ENCODE peak calls at places on chromosomes 7 and 10, in six cellular contexts. One of them, this sample, is unnamed.

GRCh38 chr7:77813180-77813579 is 14.6 kb downstream of the PHTF2 start:
- DNase-seq in IMR-90: no peak
- DNase-seq in colonic mucosa: no peak
- DNase-seq in fibroblast of villous mesenchyme: no peak
- DNase-seq in HepG2: no peak
- DNase-seq in astrocyte of the spinal cord: no peak
- DNase-seq in this sample: no peak

GRCh38 chr10:27252267-27253000 is 11.8 kb upstream of the ACBD5 start:
- DNase-seq in IMR-90: peak; percentile 27
- DNase-seq in colonic mucosa: peak; percentile 85
- DNase-seq in fibroblast of villous mesenchyme: peak; percentile 67
- DNase-seq in HepG2: no peak
- DNase-seq in astrocyte of the spinal cord: peak; percentile 29
- DNase-seq in this sample: no peak

GRCh38 chr10:133307776-133308430 is 769 bp downstream of the TUBGCP2 start:
- DNase-seq in IMR-90: peak; percentile 58
- DNase-seq in colonic mucosa: peak; percentile 93
- DNase-seq in fibroblast of villous mesenchyme: peak; percentile 66
- DNase-seq in HepG2: peak; percentile 83
- DNase-seq in astrocyte of the spinal cord: peak; percentile 72
- DNase-seq in this sample: no peak

GRCh38 chr10:71371750-71372166 is 25.0 kb upstream of the CDH23 start:
- DNase-seq in IMR-90: no peak
- DNase-seq in colonic mucosa: no peak
- DNase-seq in fibroblast of villous mesenchyme: no peak
- DNase-seq in HepG2: no peak
- DNase-seq in astrocyte of the spinal cord: no peak
- DNase-seq in this sample: no peak

GRCh38 chr10:92627845-92628480 is 35.0 kb downstream of the KIF11 start:
- DNase-seq in IMR-90: no peak
- DNase-seq in colonic mucosa: no peak
- DNase-seq in fibroblast of villous mesenchyme: no peak
- DNase-seq in HepG2: no peak
- DNase-seq in astrocyte of the spinal cord: peak; percentile 7
- DNase-seq in this sample: no peak

GRCh38 chr10:93745411-93746065 is 12.2 kb upstream of the LGI1 start:
- DNase-seq in IMR-90: no peak
- DNase-seq in colonic mucosa: no peak
- DNase-seq in fibroblast of villous mesenchyme: peak; percentile 45
- DNase-seq in HepG2: peak; percentile 5
- DNase-seq in astrocyte of the spinal cord: peak; percentile 16
- DNase-seq in this sample: no peak

GRCh38 chr7:69412331-69413146 is 185.7 kb upstream of the AUTS2 start:
- DNase-seq in IMR-90: no peak
- DNase-seq in colonic mucosa: no peak
- DNase-seq in fibroblast of villous mesenchyme: peak; percentile 6
- DNase-seq in HepG2: peak; percentile 18
- DNase-seq in astrocyte of the spinal cord: no peak
- DNase-seq in this sample: no peak

GRCh38 chr10:86938260-86938659 is 19.2 kb downstream of the MMRN2 start:
- DNase-seq in IMR-90: no peak
- DNase-seq in colonic mucosa: peak; percentile 16
- DNase-seq in fibroblast of villous mesenchyme: no peak
- DNase-seq in HepG2: no peak
- DNase-seq in astrocyte of the spinal cord: no peak
- DNase-seq in this sample: no peak

GRCh38 chr7:73650524-73650923 is 17.1 kb upstream of the VPS37D start:
- DNase-seq in IMR-90: no peak
- DNase-seq in colonic mucosa: no peak
- DNase-seq in fibroblast of villous mesenchyme: no peak
- DNase-seq in HepG2: no peak
- DNase-seq in astrocyte of the spinal cord: no peak
- DNase-seq in this sample: no peak

GRCh38 chr7:11458736-11459483 is 373.1 kb downstream of the THSD7A start:
- DNase-seq in IMR-90: peak; percentile 78
- DNase-seq in colonic mucosa: no peak
- DNase-seq in fibroblast of villous mesenchyme: peak; percentile 91
- DNase-seq in HepG2: no peak
- DNase-seq in astrocyte of the spinal cord: peak; percentile 89
- DNase-seq in this sample: peak; percentile 78

GRCh38 chr7:148967032-148967372 is 61.3 kb downstream of the PDIA4 start:
- DNase-seq in IMR-90: no peak
- DNase-seq in colonic mucosa: no peak
- DNase-seq in fibroblast of villous mesenchyme: no peak
- DNase-seq in HepG2: no peak
- DNase-seq in astrocyte of the spinal cord: no peak
- DNase-seq in this sample: no peak

GRCh38 chr10:96093948-96094347 is 36.1 kb upstream of the ZNF518A start:
- DNase-seq in IMR-90: no peak
- DNase-seq in colonic mucosa: no peak
- DNase-seq in fibroblast of villous mesenchyme: no peak
- DNase-seq in HepG2: peak; percentile 63
- DNase-seq in astrocyte of the spinal cord: no peak
- DNase-seq in this sample: no peak

GRCh38 chr7:5769571-5769970 is 11.9 kb downstream of the RNF216 start:
- DNase-seq in IMR-90: no peak
- DNase-seq in colonic mucosa: no peak
- DNase-seq in fibroblast of villous mesenchyme: no peak
- DNase-seq in HepG2: no peak
- DNase-seq in astrocyte of the spinal cord: no peak
- DNase-seq in this sample: no peak

GRCh38 chr7:150516956-150517355 is 2.3 kb downstream of the GIMAP7 start:
- DNase-seq in IMR-90: no peak
- DNase-seq in colonic mucosa: no peak
- DNase-seq in fibroblast of villous mesenchyme: no peak
- DNase-seq in HepG2: no peak
- DNase-seq in astrocyte of the spinal cord: no peak
- DNase-seq in this sample: no peak

GRCh38 chr10:7445474-7446135 is 34.8 kb upstream of the SFMBT2 start:
- DNase-seq in IMR-90: no peak
- DNase-seq in colonic mucosa: no peak
- DNase-seq in fibroblast of villous mesenchyme: no peak
- DNase-seq in HepG2: no peak
- DNase-seq in astrocyte of the spinal cord: no peak
- DNase-seq in this sample: no peak

GRCh38 chr10:102283890-102284289 is 38.6 kb downstream of the GBF1 start:
- DNase-seq in IMR-90: no peak
- DNase-seq in colonic mucosa: no peak
- DNase-seq in fibroblast of villous mesenchyme: no peak
- DNase-seq in HepG2: no peak
- DNase-seq in astrocyte of the spinal cord: no peak
- DNase-seq in this sample: no peak

GRCh38 chr10:112579578-112579977 is 132.6 kb downstream of the VTI1A start:
- DNase-seq in IMR-90: no peak
- DNase-seq in colonic mucosa: no peak
- DNase-seq in fibroblast of villous mesenchyme: no peak
- DNase-seq in HepG2: no peak
- DNase-seq in astrocyte of the spinal cord: no peak
- DNase-seq in this sample: no peak

GRCh38 chr7:34042406-34042805 is 137.1 kb downstream of the BMPER start:
- DNase-seq in IMR-90: peak; percentile 49
- DNase-seq in colonic mucosa: no peak
- DNase-seq in fibroblast of villous mesenchyme: no peak
- DNase-seq in HepG2: no peak
- DNase-seq in astrocyte of the spinal cord: no peak
- DNase-seq in this sample: no peak

GRCh38 chr10:107277591-107277990 is 113.1 kb upstream of the SORCS1 start:
- DNase-seq in IMR-90: no peak
- DNase-seq in colonic mucosa: no peak
- DNase-seq in fibroblast of villous mesenchyme: no peak
- DNase-seq in HepG2: no peak
- DNase-seq in astrocyte of the spinal cord: no peak
- DNase-seq in this sample: no peak

GRCh38 chr10:102673961-102674511 is 29.8 kb downstream of the TRIM8 start:
- DNase-seq in IMR-90: peak; percentile 75
- DNase-seq in colonic mucosa: no peak
- DNase-seq in fibroblast of villous mesenchyme: peak; percentile 90
- DNase-seq in HepG2: peak; percentile 60
- DNase-seq in astrocyte of the spinal cord: peak; percentile 76
- DNase-seq in this sample: no peak

GRCh38 chr10:77084431-77085144 is 553.0 kb downstream of the KCNMA1 start:
- DNase-seq in IMR-90: no peak
- DNase-seq in colonic mucosa: no peak
- DNase-seq in fibroblast of villous mesenchyme: peak; percentile 21
- DNase-seq in HepG2: no peak
- DNase-seq in astrocyte of the spinal cord: no peak
- DNase-seq in this sample: no peak

GRCh38 chr7:8212638-8213037 is 49.3 kb downstream of the ICA1 start:
- DNase-seq in IMR-90: no peak
- DNase-seq in colonic mucosa: no peak
- DNase-seq in fibroblast of villous mesenchyme: no peak
- DNase-seq in HepG2: no peak
- DNase-seq in astrocyte of the spinal cord: no peak
- DNase-seq in this sample: no peak

GRCh38 chr10:117496616-117497028 is 45.9 kb upstream of the EMX2 start:
- DNase-seq in IMR-90: peak; percentile 72
- DNase-seq in colonic mucosa: peak; percentile 79
- DNase-seq in fibroblast of villous mesenchyme: peak; percentile 88
- DNase-seq in HepG2: peak; percentile 60
- DNase-seq in astrocyte of the spinal cord: peak; percentile 75
- DNase-seq in this sample: peak; percentile 33

GRCh38 chr10:14678637-14679036 is 96.1 kb downstream of the FAM107B start:
- DNase-seq in IMR-90: no peak
- DNase-seq in colonic mucosa: no peak
- DNase-seq in fibroblast of villous mesenchyme: no peak
- DNase-seq in HepG2: no peak
- DNase-seq in astrocyte of the spinal cord: no peak
- DNase-seq in this sample: no peak

DNA sequence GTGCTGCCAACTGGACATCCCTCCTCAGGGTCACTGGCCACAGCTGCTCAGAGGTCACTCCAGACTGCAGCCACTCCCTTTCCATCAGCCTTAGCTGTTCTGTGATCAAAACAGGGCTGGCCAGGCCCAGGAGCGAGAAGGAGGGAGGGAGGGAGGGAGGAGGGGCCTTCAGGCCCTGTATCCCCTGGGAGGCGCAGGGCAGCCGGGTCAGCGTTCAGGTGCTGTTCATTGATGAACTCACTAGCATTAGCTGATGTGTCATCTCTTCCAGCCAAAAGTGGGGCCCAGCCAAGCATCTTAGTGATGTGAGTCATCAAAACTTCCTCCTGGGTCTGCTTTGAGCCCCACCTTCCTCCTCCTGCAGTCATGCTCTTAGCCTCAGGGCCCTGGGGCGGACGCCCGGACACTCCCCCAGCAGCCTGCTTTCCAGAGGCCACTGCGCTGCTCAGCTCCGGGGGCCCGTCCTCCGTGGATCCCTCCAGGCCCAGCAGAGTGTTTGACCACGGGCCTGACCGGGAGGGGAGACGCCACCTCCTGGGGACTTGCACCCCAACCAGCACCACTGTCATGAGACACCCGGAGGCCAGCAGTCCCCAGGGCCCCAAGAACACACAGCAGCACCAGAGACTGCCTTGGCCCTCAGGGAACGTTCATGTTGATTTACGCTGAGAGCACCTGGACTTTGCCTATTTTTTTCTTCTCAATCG is 149.2 kb downstream of the PRKAG2 start:
- DNase-seq in IMR-90: peak; percentile 97
- DNase-seq in colonic mucosa: peak; percentile 45
- DNase-seq in fibroblast of villous mesenchyme: peak; percentile 92
- DNase-seq in HepG2: no peak
- DNase-seq in astrocyte of the spinal cord: peak; percentile 94
- DNase-seq in this sample: peak; percentile 85
- H3K4me3 ChIP-seq in IMR-90: no peak overlapping the region
- H3K4me3 ChIP-seq in colonic mucosa: no peak overlapping the region
- H3K4me3 ChIP-seq in fibroblast of villous mesenchyme: no peak overlapping the region
- H3K4me3 ChIP-seq in HepG2: no peak overlapping the region
- H3K4me3 ChIP-seq in astrocyte of the spinal cord: no peak overlapping the region
- H3K4me3 ChIP-seq in this sample: no peak overlapping the region

GRCh38 chr7:18590744-18591340 is 95.3 kb downstream of the HDAC9 start:
- DNase-seq in IMR-90: peak; percentile 67
- DNase-seq in colonic mucosa: no peak
- DNase-seq in fibroblast of villous mesenchyme: peak; percentile 74
- DNase-seq in HepG2: peak; percentile 3
- DNase-seq in astrocyte of the spinal cord: peak; percentile 69
- DNase-seq in this sample: no peak
- TF ChIP-seq CTCF in IMR-90: peak; percentile 68
- TF ChIP-seq CTCF in colonic mucosa: peak; percentile 23
- TF ChIP-seq CTCF in fibroblast of villous mesenchyme: peak; percentile 71
- TF ChIP-seq CTCF in HepG2: peak; percentile 36
- TF ChIP-seq CTCF in astrocyte of the spinal cord: peak; percentile 63
- TF ChIP-seq CTCF in this sample: peak; percentile 70

DNA sequence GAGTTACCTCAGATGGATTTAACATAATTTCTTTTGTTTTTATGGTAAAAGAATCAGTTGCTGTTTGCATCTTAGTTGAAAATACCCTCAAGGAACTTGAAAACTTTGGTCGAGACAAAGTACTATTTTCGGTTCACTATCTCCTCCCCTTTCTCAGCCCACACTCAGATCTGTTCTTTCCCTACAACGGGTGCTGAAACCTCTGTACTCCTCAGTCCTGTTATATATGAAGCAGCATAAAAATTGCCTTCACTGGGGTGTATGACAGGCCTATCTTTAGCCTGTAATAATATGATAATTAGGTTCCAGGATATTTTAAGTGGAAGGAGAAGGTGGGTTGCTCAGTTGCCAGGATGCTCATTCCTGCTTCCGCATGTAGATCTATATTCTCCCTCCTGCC is 105.2 kb upstream of the NOBOX start:
- DNase-seq in IMR-90: no peak
- DNase-seq in colonic mucosa: no peak
- DNase-seq in fibroblast of villous mesenchyme: no peak
- DNase-seq in HepG2: no peak
- DNase-seq in astrocyte of the spinal cord: no peak
- DNase-seq in this sample: no peak
- H3K4me3 ChIP-seq in IMR-90: no peak overlapping the region
- H3K4me3 ChIP-seq in colonic mucosa: no peak overlapping the region
- H3K4me3 ChIP-seq in fibroblast of villous mesenchyme: no peak overlapping the region
- H3K4me3 ChIP-seq in HepG2: no peak overlapping the region
- H3K4me3 ChIP-seq in astrocyte of the spinal cord: no peak overlapping the region
- H3K4me3 ChIP-seq in this sample: no peak overlapping the region

GRCh38 chr10:119725550-119726290 is at the start of gene INPP5F:
- DNase-seq in IMR-90: peak; percentile 96
- DNase-seq in colonic mucosa: peak; percentile 100
- DNase-seq in fibroblast of villous mesenchyme: peak; percentile 98
- DNase-seq in HepG2: peak; percentile 95
- DNase-seq in astrocyte of the spinal cord: peak; percentile 98
- DNase-seq in this sample: peak; percentile 67
- TF ChIP-seq CTCF in IMR-90: peak; percentile 24
- TF ChIP-seq CTCF in colonic mucosa: no peak
- TF ChIP-seq CTCF in fibroblast of villous mesenchyme: peak; percentile 23
- TF ChIP-seq CTCF in HepG2: peak; percentile 30
- TF ChIP-seq CTCF in astrocyte of the spinal cord: peak; percentile 29
- TF ChIP-seq CTCF in this sample: peak; percentile 7

GRCh38 chr10:110275140-110275729 is 29.5 kb downstream of the SMNDC1 start:
- DNase-seq in IMR-90: no peak
- DNase-seq in colonic mucosa: no peak
- DNase-seq in fibroblast of villous mesenchyme: no peak
- DNase-seq in HepG2: no peak
- DNase-seq in astrocyte of the spinal cord: no peak
- DNase-seq in this sample: no peak
- H3K4me3 ChIP-seq in IMR-90: no peak overlapping the region
- H3K4me3 ChIP-seq in colonic mucosa: no peak overlapping the region
- H3K4me3 ChIP-seq in fibroblast of villous mesenchyme: no peak overlapping the region
- H3K4me3 ChIP-seq in HepG2: no peak overlapping the region
- H3K4me3 ChIP-seq in astrocyte of the spinal cord: no peak overlapping the region
- H3K4me3 ChIP-seq in this sample: no peak overlapping the region

This sample was measured in epithelial cell of proximal tubule.